ENCODE peak calls at places on chromosomes 13 and 19, in five cellular contexts. D is amniotic stem cell, G is NCI-H1092 treated with DMSO at 0.1 percent for 48 hours, A is retina, Z is anterior cingulate cortex. W is an unnamed sample.

GRCh38 chr19:16247353-16248182 is 49.9 kb downstream of the AP1M1 start:
- DNase-seq in D (peak; percentile 21), G (peak; percentile 53), A (peak; percentile 83), Z (peak; percentile 79), W (peak; percentile 84)

GRCh38 chr13:99296270-99296865 is 10.8 kb downstream of the GPR183 start:
- DNase-seq in D (no peak), G (no peak), A (no peak), Z (no peak), W (no peak)

GRCh38 chr13:34654203-34654602 is 287.9 kb upstream of the NBEA start:
- DNase-seq in D (no peak), G (no peak), A (no peak), Z (no peak), W (no peak)

GRCh38 chr13:112953591-112954487 is 15.2 kb upstream of the MCF2L start:
- DNase-seq in D (no peak), G (no peak), A (peak; percentile 42), Z (no peak), W (peak; percentile 42)

GRCh38 chr13:45889582-45890243 is 38.2 kb upstream of the SIAH3 start:
- DNase-seq in D (no peak), G (no peak), A (no peak), Z (no peak), W (no peak)

GRCh38 chr13:35720690-35721554 is 244.4 kb upstream of the MAB21L1 start:
- DNase-seq in D (no peak), G (peak; percentile 17), A (peak; percentile 93), Z (peak; percentile 70), W (peak; percentile 57)

GRCh38 chr13:54241719-54242118 is 1213.1 kb downstream of the OLFM4 start:
- DNase-seq in D (no peak), G (peak; percentile 79), A (peak; percentile 12), Z (no peak), W (peak; percentile 51)

GRCh38 chr13:36526897-36527296 is 94.6 kb downstream of the CCNA1 start:
- DNase-seq in D (no peak), G (no peak), A (no peak), Z (no peak), W (no peak)

GRCh38 chr19:18765224-18765623 is 25.9 kb downstream of the COMP start:
- DNase-seq in D (no peak), G (no peak), A (no peak), Z (no peak), W (peak; percentile 31)

GRCh38 chr19:19217110-19217509 is 5.4 kb downstream of the NCAN start:
- DNase-seq in D (no peak), G (no peak), A (no peak), Z (no peak), W (peak; percentile 21)

GRCh38 chr19:411723-412355 is 2.9 kb upstream of the C2CD4C start:
- DNase-seq in D (no peak), G (no peak), A (peak; percentile 42), Z (no peak), W (no peak)

GRCh38 chr13:98517576-98518310 is 59.2 kb downstream of the STK24 start:
- DNase-seq in D (no peak), G (no peak), A (no peak), Z (no peak), W (no peak)

GRCh38 chr19:43438291-43439162 is 23.8 kb downstream of the TEX101 start:
- DNase-seq in D (peak; percentile 17), G (no peak), A (no peak), Z (no peak), W (peak; percentile 31)

GRCh38 chr13:48944221-48944620 is 31.5 kb upstream of the FNDC3A start:
- DNase-seq in D (no peak), G (no peak), A (no peak), Z (no peak), W (no peak)

GRCh38 chr19:29694166-29694565 is 20.9 kb downstream of the C19orf12 start:
- DNase-seq in D (no peak), G (no peak), A (no peak), Z (no peak), W (no peak)

GRCh38 chr19:52188822-52189744 is 769 bp upstream of the PPP2R1A start:
- DNase-seq in D (no peak), G (peak; percentile 46), A (no peak), Z (peak; percentile 76), W (no peak)

GRCh38 chr13:95660981-95661581 is 15.9 kb upstream of the DNAJC3 start:
- DNase-seq in D (peak; percentile 37), G (peak; percentile 57), A (peak; percentile 25), Z (no peak), W (peak; percentile 71)